ENCODE peak calls at places on chromosomes 4 and X, in six cellular contexts. S, C, F, I, B and W are unnamed samples.

GRCh38 chr4:184019084-184019483 is 114.0 kb downstream of the STOX2 start:
- DNase-seq in S (no peak), C (no peak), F (no peak), I (no peak), B (no peak), W (no peak)

GRCh38 chr4:7422098-7422897 is 12.4 kb downstream of the PSAPL1 start:
- DNase-seq in S (no peak), C (peak; percentile 23), F (peak; percentile 27), I (no peak), B (no peak), W (no peak)

GRCh38 chr4:39660045-39660444 is 21.4 kb upstream of the SMIM14 start:
- DNase-seq in S (no peak), C (no peak), F (no peak), I (no peak), B (no peak), W (no peak)

GRCh38 chr4:22167201-22167600 is 218.6 kb upstream of the KCNIP4 start:
- DNase-seq in S (no peak), C (no peak), F (no peak), I (no peak), B (no peak), W (no peak)

GRCh38 chr4:113759696-113760093 is 1.8 kb downstream of the CAMK2D start:
- DNase-seq in S (no peak), C (no peak), F (no peak), I (no peak), B (peak; percentile 24), W (no peak)

GRCh38 chr4:105306158-105306781 is 159.6 kb downstream of the TET2 start:
- DNase-seq in S (peak; percentile 30), C (no peak), F (no peak), I (no peak), B (no peak), W (no peak)

GRCh38 chrX:103417370-103417769 is 41.0 kb downstream of the BEX3 start:
- DNase-seq in S (no peak), C (no peak), F (no peak), I (no peak), B (no peak), W (no peak)

GRCh38 chr4:109977854-109978501 is 65.3 kb downstream of the EGF start:
- DNase-seq in S (no peak), C (no peak), F (peak; percentile 43), I (peak; percentile 32), B (peak; percentile 60), W (no peak)

GRCh38 chr4:7381890-7382633 is 52.7 kb downstream of the PSAPL1 start:
- DNase-seq in S (no peak), C (peak; percentile 32), F (peak; percentile 30), I (no peak), B (no peak), W (no peak)

GRCh38 chr4:105979506-105979905 is 84.2 kb downstream of the NPNT start:
- DNase-seq in S (no peak), C (no peak), F (no peak), I (no peak), B (no peak), W (no peak)

GRCh38 chrX:40093586-40093985 is 4.2 kb downstream of the BCOR start:
- DNase-seq in S (no peak), C (no peak), F (no peak), I (no peak), B (no peak), W (no peak)

GRCh38 chr4:508675-509373 is 9.8 kb downstream of the PIGG start:
- DNase-seq in S (no peak), C (no peak), F (no peak), I (no peak), B (no peak), W (no peak)

GRCh38 chr4:133320576-133321170 is 171.6 kb downstream of the PCDH10 start:
- DNase-seq in S (peak; percentile 1), C (no peak), F (peak; percentile 63), I (peak; percentile 10), B (peak; percentile 28), W (no peak)

GRCh38 chrX:107565916-107566602 is 62.3 kb upstream of the PRPS1 start:
- DNase-seq in S (no peak), C (no peak), F (no peak), I (no peak), B (peak; percentile 28), W (no peak)

GRCh38 chr4:99052902-99053301 is 35.7 kb downstream of the ADH5 start:
- DNase-seq in S (no peak), C (no peak), F (no peak), I (no peak), B (no peak), W (no peak)

GRCh38 chrX:17377795-17378194 is 2.8 kb downstream of the NHS start:
- DNase-seq in S (no peak), C (no peak), F (no peak), I (no peak), B (no peak), W (no peak)

GRCh38 chrX:38513087-38513742 is 48.1 kb upstream of the TSPAN7 start:
- DNase-seq in S (no peak), C (no peak), F (no peak), I (peak; percentile 83), B (no peak), W (no peak)

GRCh38 chrX:16491461-16491860 is 158.5 kb upstream of the S100G start:
- DNase-seq in S (no peak), C (no peak), F (no peak), I (no peak), B (no peak), W (no peak)

GRCh38 chrX:20913760-20914159 is 460.5 kb upstream of the CNKSR2 start:
- DNase-seq in S (no peak), C (no peak), F (no peak), I (no peak), B (no peak), W (no peak)